ENCODE peak calls at places on chromosomes 1 and 21, in nine cellular contexts. H is HFFc6; C is stimulated activated CD8-positive, alpha-beta memory T cell treated with anti-CD3 and anti-CD28 coated beads, Interleukin-4, amount 100 ng/mL, for 1 hour; D is stimulated activated CD4-positive, alpha-beta T cell treated with anti-CD3 and anti-CD28 coated beads, Interleukin-12 subunit alpha, Interleukin-12 subunit beta, amount 100 ng/mL, for 4 hours; X is caudate nucleus; U is mucosa of gallbladder; E is Karpas-422; T is heart left ventricle; F is choroid plexus epithelial cell. N is an unnamed sample.

GRCh38 chr21:42641311-42642218 is 11.9 kb upstream of the PDE9A start:
- DNase-seq in H (no peak), C (no peak), D (no peak), X (no peak), U (no peak), E (no peak), T (peak), F (no peak), N (peak)

GRCh38 chr1:201476670-201477344 is 7.8 kb upstream of the PHLDA3 start:
- DNase-seq in H (no peak), C (no peak), D (no peak), X (no peak), U (no peak), E (no peak), T (no peak), F (no peak), N (peak)

GRCh38 chr1:115189814-115190541 is 100.7 kb upstream of the TSPAN2 start:
- DNase-seq in H (peak), C (no peak), D (no peak), X (no peak), U (no peak), E (no peak), T (no peak), F (peak), N (peak)

GRCh38 chr1:47690341-47691244 is 252.7 kb downstream of the FOXD2 start:
- DNase-seq in H (no peak), C (no peak), D (no peak), X (no peak), U (no peak), E (no peak), T (no peak), F (no peak), N (no peak)

GRCh38 chr1:96721382-96722160 is at the start of gene PTBP2:
- DNase-seq in H (peak), C (peak), D (peak), X (no peak), U (peak), E (peak), T (peak), F (peak), N (peak)

GRCh38 chr1:94593611-94594010 is 52.1 kb upstream of the F3 start:
- DNase-seq in H (no peak), C (no peak), D (no peak), X (no peak), U (no peak), E (no peak), T (no peak), F (no peak), N (no peak)

GRCh38 chr1:224182057-224182865 is 779 bp upstream of the DEGS1 start:
- DNase-seq in H (no peak), C (no peak), D (peak), X (no peak), U (no peak), E (no peak), T (no peak), F (no peak), N (peak)

GRCh38 chr1:67053535-67053784 is 488 bp downstream of the SLC35D1 start:
- DNase-seq in H (no peak), C (no peak), D (no peak), X (no peak), U (no peak), E (peak), T (peak), F (no peak), N (peak)

GRCh38 chr1:186195377-186195931 is 179.6 kb downstream of the TPR start:
- DNase-seq in H (no peak), C (no peak), D (no peak), X (no peak), U (no peak), E (no peak), T (no peak), F (no peak), N (no peak)

GRCh38 chr1:86769065-86769464 is 64.7 kb downstream of the SH3GLB1 start:
- DNase-seq in H (no peak), C (no peak), D (no peak), X (no peak), U (no peak), E (no peak), T (no peak), F (no peak), N (no peak)

GRCh38 chr1:39128959-39129358 is 75.5 kb upstream of the MACF1 start:
- DNase-seq in H (no peak), C (no peak), D (no peak), X (no peak), U (peak), E (no peak), T (no peak), F (no peak), N (no peak)

GRCh38 chr1:65812065-65812464 is 19.4 kb downstream of the PDE4B start:
- DNase-seq in H (peak), C (no peak), D (peak), X (no peak), U (peak), E (no peak), T (no peak), F (peak), N (no peak)

GRCh38 chr1:238474263-238474662 is 583.5 kb upstream of the ZP4 start:
- DNase-seq in H (no peak), C (no peak), D (no peak), X (no peak), U (no peak), E (no peak), T (no peak), F (no peak), N (no peak)

GRCh38 chr1:15345711-15346355 is 63.9 kb upstream of the EFHD2 start:
- DNase-seq in H (no peak), C (peak), D (no peak), X (no peak), U (peak), E (peak), T (peak), F (no peak), N (no peak)

N was measured in osteoblast.